ENCODE peak calls at places on chromosomes 6 and 20, in eight cellular contexts. F, W, C, U, P, V, J and B are unnamed samples.

GRCh38 chr6:155530219-155530834 is 74.7 kb upstream of the NOX3 start:
- DNase-seq in J (peak), U (peak), V (no peak), W (no peak), F (no peak), C (no peak), P (no peak), B (no peak)

GRCh38 chr6:21900730-21901129 is 307.2 kb downstream of the SOX4 start:
- DNase-seq in F (no peak), J (no peak), U (peak), V (no peak), P (no peak), W (no peak), C (no peak), B (no peak)

GRCh38 chr6:89526563-89526869 is 93.6 kb downstream of the ANKRD6 start:
- DNase-seq in F (no peak), J (no peak), C (no peak), W (no peak), U (no peak), V (no peak), P (no peak), B (no peak)

GRCh38 chr20:17796096-17796563 is 96.4 kb downstream of the BANF2 start:
- DNase-seq in J (no peak), F (peak), V (no peak), U (peak), C (peak), P (no peak), W (no peak), B (no peak)

GRCh38 chr6:3451498-3451897 is 5.4 kb downstream of the SLC22A23 start:
- DNase-seq in J (no peak), U (no peak), V (no peak), P (no peak), W (no peak), F (no peak), C (no peak), B (no peak)

GRCh38 chr6:87731818-87732661 is 30.0 kb upstream of the AKIRIN2 start:
- DNase-seq in V (no peak), U (peak), P (peak), F (peak), C (peak), J (peak), W (no peak), B (no peak)

GRCh38 chr20:54340206-54340605 is 132.3 kb downstream of the PFDN4 start:
- DNase-seq in J (no peak), W (no peak), V (no peak), F (no peak), C (no peak), P (no peak), U (peak), B (no peak)

GRCh38 chr20:41222703-41223102 is 85.4 kb downstream of the PLCG1 start:
- DNase-seq in J (no peak), P (no peak), W (no peak), U (no peak), C (no peak), V (no peak), F (no peak), B (no peak)

GRCh38 chr20:12110711-12111110 is 193.0 kb downstream of the BTBD3 start:
- DNase-seq in W (no peak), F (no peak), J (peak), C (no peak), P (no peak), U (no peak), V (no peak), B (no peak)

GRCh38 chr6:79377047-79377446 is 142.6 kb upstream of the HMGN3 start:
- DNase-seq in P (no peak), J (no peak), C (no peak), F (no peak), V (no peak), U (peak), W (no peak), B (no peak)